ENCODE peak calls at places on chromosomes 11 and 22, in four cellular contexts. E is HepG2, U is K562, Y is GM12878. D is an unnamed sample.

GRCh38 chr22:40310081-40310770 is 36.1 kb upstream of the ADSL start:
- DNase-seq in E (no peak), U (no peak), Y (no peak), D (no peak)

GRCh38 chr11:83127309-83127636 is 29.7 kb upstream of the PCF11 start:
- DNase-seq in E (no peak), U (no peak), Y (no peak), D (no peak)

GRCh38 chr11:2194877-2195755 is 23.5 kb upstream of the TH start:
- DNase-seq in E (peak; percentile 25), U (peak; percentile 80), Y (no peak), D (peak; percentile 87)

GRCh38 chr11:117172678-117173421 is 5.7 kb upstream of the SIDT2 start:
- DNase-seq in E (no peak), U (no peak), Y (no peak), D (no peak)

GRCh38 chr11:1560011-1560579 is 12.0 kb downstream of the DUSP8 start:
- DNase-seq in E (no peak), U (no peak), Y (no peak), D (no peak)

GRCh38 chr11:57937431-57937830 is 86.2 kb upstream of the OR9Q1 start:
- DNase-seq in E (no peak), U (no peak), Y (no peak), D (no peak)

GRCh38 chr11:42524534-42525227 is 787.1 kb upstream of the API5 start:
- DNase-seq in E (peak; percentile 41), U (peak; percentile 18), Y (peak; percentile 5), D (peak; percentile 59)

GRCh38 chr22:31595271-31595670 is 66.7 kb downstream of the PISD start:
- DNase-seq in E (no peak), U (no peak), Y (no peak), D (no peak)

GRCh38 chr11:90757851-90758494 is 535.1 kb upstream of the CHORDC1 start:
- DNase-seq in E (no peak), U (no peak), Y (no peak), D (no peak)

GRCh38 chr11:13046626-13047570 is 37.8 kb downstream of the RASSF10 start:
- DNase-seq in E (no peak), U (no peak), Y (no peak), D (no peak)

DNA sequence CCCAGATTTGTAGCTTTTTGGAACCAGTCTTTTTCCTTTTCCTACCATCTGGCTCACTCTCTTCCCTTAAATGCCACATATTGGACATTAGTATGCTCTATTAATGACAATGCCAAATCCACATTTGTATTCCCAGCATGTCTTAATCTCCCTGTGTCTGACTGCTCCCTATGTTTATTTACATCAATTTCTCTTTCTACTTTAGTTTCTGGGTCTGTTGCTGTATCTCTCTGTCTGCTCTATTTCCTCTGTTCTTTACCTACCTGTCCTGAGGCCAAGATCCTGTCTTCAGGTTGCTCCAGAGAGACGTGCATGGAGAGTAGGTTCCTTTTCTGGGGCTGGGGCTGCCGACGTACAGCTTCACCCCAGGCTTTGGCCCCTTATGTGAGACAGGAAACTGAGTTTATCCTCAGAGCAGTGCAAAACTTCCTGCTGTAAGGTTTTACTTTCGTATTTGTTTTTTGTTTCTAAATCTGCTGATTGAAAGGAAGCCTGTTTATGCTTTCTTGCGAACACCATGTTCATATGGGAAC is 25.6 kb downstream of the OR2AG2 start:
- DNase-seq in E (no peak), U (no peak), Y (peak; percentile 68), D (no peak)
- TF ChIP-seq TCF7 in E (no peak), U (no peak), Y (no peak), D (no peak)

GRCh38 chr11:68266936-68267880 is 4.6 kb downstream of the C11orf24 start:
- DNase-seq in E (no peak), U (no peak), Y (no peak), D (no peak)

GRCh38 chr11:68267881-68268240 is 3.9 kb downstream of the C11orf24 start:
- DNase-seq in E (no peak), U (no peak), Y (no peak), D (no peak)

GRCh38 chr11:68270334-68271022 is 1.3 kb downstream of the C11orf24 start:
- DNase-seq in E (peak; percentile 64), U (no peak), Y (no peak), D (no peak)

GRCh38 chr11:68271023-68271780 is 571 bp downstream of the C11orf24 start:
- DNase-seq in E (peak; percentile 82), U (peak; percentile 62), Y (no peak), D (peak; percentile 55)

GRCh38 chr11:68269414-68270081 is 2.2 kb downstream of the C11orf24 start:
- DNase-seq in E (peak; percentile 57), U (no peak), Y (no peak), D (no peak)
- TF ChIP-seq TCF7 in E (no peak), U (no peak), Y (no peak), D (no peak)

GRCh38 chr11:20949585-20949984 is 280.2 kb downstream of the NELL1 start:
- DNase-seq in E (no peak), U (no peak), Y (no peak), D (no peak)
- TF ChIP-seq TCF7 in E (no peak), U (no peak), Y (no peak), D (no peak)

DNA sequence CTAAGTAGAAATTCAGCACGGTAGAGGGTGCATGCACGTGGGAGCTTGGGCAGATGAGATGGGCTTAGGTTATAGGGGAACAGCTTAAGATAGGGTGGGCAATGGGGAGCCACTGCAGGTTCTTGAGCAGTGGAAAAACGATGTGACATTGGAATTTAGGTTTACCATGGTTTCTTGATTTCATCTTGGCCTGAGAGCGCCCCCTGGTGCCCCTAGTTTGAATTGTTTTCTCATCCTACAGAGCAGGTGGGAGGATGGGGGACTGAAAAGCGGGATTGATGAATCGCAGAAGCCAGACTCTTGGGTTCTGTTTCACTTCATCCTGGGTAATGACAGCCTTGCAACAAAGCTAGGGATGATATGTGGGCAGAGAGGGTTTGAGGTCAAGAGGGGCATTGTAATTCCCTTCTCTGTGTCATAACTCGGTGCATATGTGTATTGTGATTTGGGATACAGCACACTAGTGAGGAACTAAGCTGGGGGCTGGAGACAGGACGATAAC is 6.7 kb upstream of the MCAM start:
- DNase-seq in E (peak; percentile 46), U (peak; percentile 56), Y (peak; percentile 37), D (peak; percentile 90)
- TF ChIP-seq TCF7 in E (no peak), U (no peak), Y (no peak), D (no peak)

GRCh38 chr11:85787809-85788805 is 22.8 kb downstream of the SYTL2 start:
- DNase-seq in E (peak; percentile 21), U (no peak), Y (no peak), D (no peak)
- TF ChIP-seq TCF7 in E (no peak), U (no peak), Y (no peak), D (no peak)

DNA sequence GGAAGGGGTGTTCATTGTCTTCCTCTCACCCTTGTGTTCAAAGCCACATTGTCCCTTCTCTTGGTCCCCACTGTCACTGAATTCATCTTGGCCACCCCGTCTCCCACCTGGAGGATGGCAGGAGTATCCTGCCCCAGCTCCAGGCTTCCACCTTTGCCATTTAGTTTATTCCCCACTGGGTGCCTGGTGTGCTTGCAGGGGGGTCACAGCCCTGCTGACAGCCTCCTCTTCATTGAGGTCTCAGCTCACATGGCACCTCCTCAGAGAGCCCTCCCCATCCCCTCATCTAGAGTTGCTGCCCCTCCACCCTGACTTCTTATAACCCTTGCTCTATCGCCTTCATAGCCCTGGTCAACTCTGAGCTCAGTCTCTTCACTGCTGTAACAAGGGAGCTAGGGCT is 36.6 kb downstream of the KIAA1671 start:
- DNase-seq in E (no peak), U (no peak), Y (no peak), D (no peak)
- TF ChIP-seq TCF7 in E (no peak), U (no peak), Y (no peak), D (no peak)

DNA sequence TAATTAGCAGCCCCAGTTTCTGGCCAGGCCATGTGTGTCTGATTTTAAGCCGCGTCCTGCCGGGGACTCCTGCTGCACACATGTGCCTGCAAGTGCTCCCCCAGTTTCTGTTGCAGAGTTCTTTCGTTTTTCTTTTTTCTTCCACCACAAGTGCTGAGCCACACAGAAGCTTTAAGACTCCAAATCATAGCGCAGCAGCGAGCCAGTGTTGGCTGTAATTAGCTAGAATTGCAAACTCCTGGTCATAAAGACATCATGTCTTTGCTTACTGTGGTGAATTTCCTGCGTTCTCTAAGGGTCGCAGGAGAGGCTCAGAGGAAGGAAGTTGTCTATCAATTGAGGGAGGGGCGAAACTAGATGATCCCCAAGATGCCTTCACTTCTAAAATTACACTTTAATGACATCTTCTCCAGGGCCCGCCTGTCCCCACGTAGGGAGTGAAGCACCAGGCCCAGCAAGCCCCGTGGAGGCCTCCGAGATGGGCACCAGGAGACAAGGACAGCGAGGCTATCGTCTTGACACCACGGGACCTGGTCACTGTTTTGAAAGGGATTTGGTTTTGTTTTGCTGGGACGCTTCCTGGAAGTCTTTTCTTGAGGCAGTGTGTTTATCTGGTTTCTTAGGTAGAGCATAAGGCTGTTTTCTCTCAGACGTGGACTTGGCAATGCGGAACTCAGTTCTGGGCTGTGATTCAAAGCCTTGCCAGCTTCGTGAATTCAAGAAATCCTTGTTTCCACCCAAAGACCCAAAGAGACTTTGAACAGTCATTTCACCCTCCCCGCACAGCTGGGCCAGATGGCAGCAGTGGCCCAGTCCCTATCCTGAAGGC is 71.8 kb downstream of the UBASH3B start:
- DNase-seq in E (no peak), U (no peak), Y (no peak), D (no peak)
- TF ChIP-seq TCF7 in E (no peak), U (no peak), Y (no peak), D (no peak)

DNA sequence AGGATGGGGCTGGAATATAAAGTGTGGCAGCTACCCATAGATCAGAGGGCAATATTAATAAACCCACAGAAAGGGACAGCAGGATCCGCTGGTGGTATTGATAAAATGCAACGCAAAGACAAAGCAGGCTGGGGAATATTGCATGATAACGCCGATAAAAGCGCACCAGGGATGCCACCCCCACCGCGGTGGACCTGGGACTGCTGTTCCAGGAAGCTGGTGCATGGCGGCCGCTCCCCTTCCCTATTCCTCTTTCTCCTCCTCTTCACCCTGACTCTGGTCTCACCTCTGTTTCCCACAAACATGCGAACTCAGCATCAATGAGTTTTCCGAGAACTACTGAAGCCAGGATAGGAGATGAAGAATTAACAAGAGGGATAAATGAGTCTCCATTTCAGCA is 20.2 kb downstream of the SPATA19 start:
- DNase-seq in E (no peak), U (no peak), Y (no peak), D (no peak)
- TF ChIP-seq TCF7 in E (no peak), U (no peak), Y (no peak), D (no peak)

DNA sequence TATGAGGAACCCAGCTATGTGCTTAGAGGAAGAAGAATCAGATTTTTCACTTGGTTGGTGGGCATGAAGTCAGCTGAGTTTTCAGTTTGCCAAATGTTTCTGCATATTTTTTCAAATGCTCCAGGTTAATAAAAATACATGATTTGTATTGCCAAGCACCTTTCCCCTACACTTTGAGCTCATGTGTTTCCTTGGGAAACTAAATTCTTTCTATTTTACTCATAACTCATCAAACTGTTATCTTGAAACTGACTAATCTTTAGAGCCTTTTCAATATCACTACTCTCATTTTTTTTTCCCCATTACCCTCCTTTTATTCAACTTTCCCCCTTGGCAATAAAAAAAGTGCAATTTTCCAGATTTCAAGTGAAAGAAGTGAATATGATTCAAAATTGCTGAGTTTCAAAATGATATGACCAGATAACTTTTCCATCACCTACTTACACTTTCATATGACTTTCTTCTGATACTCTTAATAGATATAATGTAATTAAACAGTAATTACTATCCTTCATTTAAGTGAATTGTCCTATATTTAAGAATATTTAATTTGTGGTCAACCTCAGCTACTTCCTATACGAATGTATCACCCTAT is 91.9 kb upstream of the SOX6 start:
- DNase-seq in E (no peak), U (no peak), Y (no peak), D (no peak)
- TF ChIP-seq TCF7 in E (no peak), U (no peak), Y (no peak), D (no peak)

GRCh38 chr11:92376146-92376599 is 151.6 kb downstream of the FAT3 start:
- DNase-seq in E (no peak), U (no peak), Y (no peak), D (no peak)
- TF ChIP-seq TCF7 in E (no peak), U (no peak), Y (no peak), D (no peak)

D was measured in WTC11.